ENCODE peak calls at places on chromosomes 7 and 10, in five cellular contexts. One of them, this sample, is unnamed.

GRCh38 chr10:9786576-9786975 is 1231.1 kb upstream of the CELF2 start:
- DNase-seq in CD4-positive, CD25-positive, alpha-beta regulatory T cell: no peak
- DNase-seq in thoracic aorta: no peak
- DNase-seq in CD8-positive, alpha-beta memory T cell: no peak
- DNase-seq in cardiac fibroblast: no peak
- DNase-seq in this sample: no peak

GRCh38 chr10:116769791-116770190 is 27.4 kb upstream of the HSPA12A start:
- DNase-seq in CD8-positive, alpha-beta memory T cell: no peak
- DNase-seq in CD4-positive, CD25-positive, alpha-beta regulatory T cell: no peak
- DNase-seq in cardiac fibroblast: peak
- DNase-seq in thoracic aorta: no peak
- DNase-seq in this sample: no peak

GRCh38 chr7:125695631-125696030 is 766.0 kb upstream of the POT1 start:
- DNase-seq in cardiac fibroblast: no peak
- DNase-seq in thoracic aorta: no peak
- DNase-seq in CD8-positive, alpha-beta memory T cell: no peak
- DNase-seq in CD4-positive, CD25-positive, alpha-beta regulatory T cell: no peak
- DNase-seq in this sample: no peak

GRCh38 chr10:9786101-9786500 is 1231.6 kb upstream of the CELF2 start:
- DNase-seq in CD8-positive, alpha-beta memory T cell: no peak
- DNase-seq in thoracic aorta: no peak
- DNase-seq in CD4-positive, CD25-positive, alpha-beta regulatory T cell: no peak
- DNase-seq in cardiac fibroblast: peak
- DNase-seq in this sample: no peak

GRCh38 chr10:132245056-132245455 is 58.3 kb downstream of the DPYSL4 start:
- DNase-seq in thoracic aorta: no peak
- DNase-seq in cardiac fibroblast: no peak
- DNase-seq in CD8-positive, alpha-beta memory T cell: no peak
- DNase-seq in CD4-positive, CD25-positive, alpha-beta regulatory T cell: no peak
- DNase-seq in this sample: no peak

GRCh38 chr7:127731431-127732080 is 79.6 kb downstream of the SND1 start:
- DNase-seq in thoracic aorta: no peak
- DNase-seq in CD4-positive, CD25-positive, alpha-beta regulatory T cell: no peak
- DNase-seq in CD8-positive, alpha-beta memory T cell: no peak
- DNase-seq in cardiac fibroblast: no peak
- DNase-seq in this sample: no peak

GRCh38 chr7:8290645-8291308 is 28.8 kb upstream of the ICA1 start:
- DNase-seq in thoracic aorta: no peak
- DNase-seq in CD4-positive, CD25-positive, alpha-beta regulatory T cell: no peak
- DNase-seq in CD8-positive, alpha-beta memory T cell: no peak
- DNase-seq in cardiac fibroblast: no peak
- DNase-seq in this sample: no peak

GRCh38 chr7:1380821-1381580 is 78.3 kb downstream of the MICALL2 start:
- DNase-seq in CD4-positive, CD25-positive, alpha-beta regulatory T cell: no peak
- DNase-seq in thoracic aorta: no peak
- DNase-seq in cardiac fibroblast: no peak
- DNase-seq in CD8-positive, alpha-beta memory T cell: no peak
- DNase-seq in this sample: no peak

GRCh38 chr7:149261321-149261828 is 621 bp upstream of the ZNF783 start:
- DNase-seq in cardiac fibroblast: peak
- DNase-seq in CD4-positive, CD25-positive, alpha-beta regulatory T cell: no peak
- DNase-seq in CD8-positive, alpha-beta memory T cell: no peak
- DNase-seq in thoracic aorta: no peak
- DNase-seq in this sample: no peak

GRCh38 chr7:4830176-4830575 is 31.7 kb downstream of the PAPOLB start:
- DNase-seq in CD8-positive, alpha-beta memory T cell: peak
- DNase-seq in thoracic aorta: no peak
- DNase-seq in CD4-positive, CD25-positive, alpha-beta regulatory T cell: peak
- DNase-seq in cardiac fibroblast: peak
- DNase-seq in this sample: peak

GRCh38 chr7:18541189-18541870 is 45.8 kb downstream of the HDAC9 start:
- DNase-seq in cardiac fibroblast: peak
- DNase-seq in CD8-positive, alpha-beta memory T cell: no peak
- DNase-seq in thoracic aorta: peak
- DNase-seq in CD4-positive, CD25-positive, alpha-beta regulatory T cell: no peak
- DNase-seq in this sample: no peak

GRCh38 chr7:47830015-47830414 is 118.3 kb downstream of the PKD1L1 start:
- DNase-seq in CD8-positive, alpha-beta memory T cell: no peak
- DNase-seq in CD4-positive, CD25-positive, alpha-beta regulatory T cell: no peak
- DNase-seq in thoracic aorta: no peak
- DNase-seq in cardiac fibroblast: no peak
- DNase-seq in this sample: no peak

GRCh38 chr7:132611056-132611455 is 34.8 kb upstream of the PLXNA4 start:
- DNase-seq in CD8-positive, alpha-beta memory T cell: no peak
- DNase-seq in CD4-positive, CD25-positive, alpha-beta regulatory T cell: no peak
- DNase-seq in cardiac fibroblast: no peak
- DNase-seq in thoracic aorta: no peak
- DNase-seq in this sample: no peak

GRCh38 chr7:82481499-82482097 is 38.0 kb upstream of the CACNA2D1 start:
- DNase-seq in thoracic aorta: no peak
- DNase-seq in CD8-positive, alpha-beta memory T cell: no peak
- DNase-seq in CD4-positive, CD25-positive, alpha-beta regulatory T cell: no peak
- DNase-seq in cardiac fibroblast: peak
- DNase-seq in this sample: no peak

GRCh38 chr7:148270576-148270975 is 320.0 kb upstream of the C7orf33 start:
- DNase-seq in cardiac fibroblast: no peak
- DNase-seq in thoracic aorta: no peak
- DNase-seq in CD4-positive, CD25-positive, alpha-beta regulatory T cell: no peak
- DNase-seq in CD8-positive, alpha-beta memory T cell: no peak
- DNase-seq in this sample: no peak

GRCh38 chr10:118926018-118926417 is 103.5 kb upstream of the NANOS1 start:
- DNase-seq in CD8-positive, alpha-beta memory T cell: no peak
- DNase-seq in cardiac fibroblast: no peak
- DNase-seq in CD4-positive, CD25-positive, alpha-beta regulatory T cell: no peak
- DNase-seq in thoracic aorta: no peak
- DNase-seq in this sample: no peak

GRCh38 chr7:73918926-73919693 is 58.2 kb downstream of the TMEM270 start:
- DNase-seq in cardiac fibroblast: no peak
- DNase-seq in CD4-positive, CD25-positive, alpha-beta regulatory T cell: no peak
- DNase-seq in thoracic aorta: no peak
- DNase-seq in CD8-positive, alpha-beta memory T cell: no peak
- DNase-seq in this sample: no peak

GRCh38 chr10:33132626-33133025 is 174.6 kb upstream of the ITGB1 start:
- DNase-seq in CD8-positive, alpha-beta memory T cell: peak
- DNase-seq in thoracic aorta: no peak
- DNase-seq in cardiac fibroblast: no peak
- DNase-seq in CD4-positive, CD25-positive, alpha-beta regulatory T cell: peak
- DNase-seq in this sample: no peak

GRCh38 chr10:72175166-72175565 is 40.6 kb upstream of the ANAPC16 start:
- DNase-seq in CD4-positive, CD25-positive, alpha-beta regulatory T cell: no peak
- DNase-seq in cardiac fibroblast: peak
- DNase-seq in thoracic aorta: no peak
- DNase-seq in CD8-positive, alpha-beta memory T cell: no peak
- DNase-seq in this sample: no peak

GRCh38 chr10:9331583-9332008 is 1277.1 kb downstream of the GATA3 start:
- DNase-seq in thoracic aorta: no peak
- DNase-seq in cardiac fibroblast: peak
- DNase-seq in CD4-positive, CD25-positive, alpha-beta regulatory T cell: peak
- DNase-seq in CD8-positive, alpha-beta memory T cell: no peak
- DNase-seq in this sample: no peak

GRCh38 chr10:8017276-8017675 is 37.2 kb upstream of the GATA3 start:
- DNase-seq in thoracic aorta: no peak
- DNase-seq in CD8-positive, alpha-beta memory T cell: no peak
- DNase-seq in CD4-positive, CD25-positive, alpha-beta regulatory T cell: no peak
- DNase-seq in cardiac fibroblast: peak
- DNase-seq in this sample: no peak

GRCh38 chr7:151028948-151029501 is 775 bp downstream of the ABCB8 start:
- DNase-seq in CD8-positive, alpha-beta memory T cell: no peak
- DNase-seq in thoracic aorta: no peak
- DNase-seq in CD4-positive, CD25-positive, alpha-beta regulatory T cell: no peak
- DNase-seq in cardiac fibroblast: no peak
- DNase-seq in this sample: no peak

GRCh38 chr10:49328401-49329185 is 29.6 kb downstream of the C10orf71 start:
- DNase-seq in thoracic aorta: no peak
- DNase-seq in CD4-positive, CD25-positive, alpha-beta regulatory T cell: no peak
- DNase-seq in cardiac fibroblast: no peak
- DNase-seq in CD8-positive, alpha-beta memory T cell: no peak
- DNase-seq in this sample: no peak

GRCh38 chr10:44300666-44301649 is 83.9 kb downstream of the CXCL12 start:
- DNase-seq in thoracic aorta: no peak
- DNase-seq in CD4-positive, CD25-positive, alpha-beta regulatory T cell: no peak
- DNase-seq in CD8-positive, alpha-beta memory T cell: no peak
- DNase-seq in cardiac fibroblast: peak
- DNase-seq in this sample: no peak

GRCh38 chr10:86657011-86657395 is 2.7 kb downstream of the OPN4 start:
- DNase-seq in cardiac fibroblast: no peak
- DNase-seq in thoracic aorta: no peak
- DNase-seq in CD8-positive, alpha-beta memory T cell: no peak
- DNase-seq in CD4-positive, CD25-positive, alpha-beta regulatory T cell: no peak
- DNase-seq in this sample: no peak

GRCh38 chr10:95242581-95243317 is 48.1 kb downstream of the PDLIM1 start:
- DNase-seq in thoracic aorta: no peak
- DNase-seq in CD4-positive, CD25-positive, alpha-beta regulatory T cell: no peak
- DNase-seq in cardiac fibroblast: peak
- DNase-seq in CD8-positive, alpha-beta memory T cell: no peak
- DNase-seq in this sample: peak

GRCh38 chr10:88317099-88317498 is 266.0 kb downstream of the RNLS start:
- DNase-seq in cardiac fibroblast: no peak
- DNase-seq in CD8-positive, alpha-beta memory T cell: no peak
- DNase-seq in CD4-positive, CD25-positive, alpha-beta regulatory T cell: no peak
- DNase-seq in thoracic aorta: no peak
- DNase-seq in this sample: no peak

GRCh38 chr7:132739271-132739955 is 163.1 kb upstream of the PLXNA4 start:
- DNase-seq in thoracic aorta: no peak
- DNase-seq in CD8-positive, alpha-beta memory T cell: no peak
- DNase-seq in CD4-positive, CD25-positive, alpha-beta regulatory T cell: no peak
- DNase-seq in cardiac fibroblast: peak
- DNase-seq in this sample: no peak

GRCh38 chr7:142030846-142031245 is 35.2 kb downstream of the MGAM start:
- DNase-seq in CD4-positive, CD25-positive, alpha-beta regulatory T cell: no peak
- DNase-seq in CD8-positive, alpha-beta memory T cell: no peak
- DNase-seq in thoracic aorta: no peak
- DNase-seq in cardiac fibroblast: no peak
- DNase-seq in this sample: peak

GRCh38 chr7:94656925-94657731 is 1.2 kb upstream of the SGCE start:
- DNase-seq in CD4-positive, CD25-positive, alpha-beta regulatory T cell: peak
- DNase-seq in cardiac fibroblast: peak
- DNase-seq in CD8-positive, alpha-beta memory T cell: no peak
- DNase-seq in thoracic aorta: no peak
- DNase-seq in this sample: no peak

GRCh38 chr10:49197171-49197570 is 9.0 kb upstream of the TMEM273 start:
- DNase-seq in CD4-positive, CD25-positive, alpha-beta regulatory T cell: no peak
- DNase-seq in thoracic aorta: no peak
- DNase-seq in CD8-positive, alpha-beta memory T cell: no peak
- DNase-seq in cardiac fibroblast: no peak
- DNase-seq in this sample: no peak

GRCh38 chr7:98877692-98878364 is 504 bp upstream of the TRRAP start:
- DNase-seq in CD8-positive, alpha-beta memory T cell: no peak
- DNase-seq in thoracic aorta: no peak
- DNase-seq in cardiac fibroblast: no peak
- DNase-seq in CD4-positive, CD25-positive, alpha-beta regulatory T cell: no peak
- DNase-seq in this sample: no peak

GRCh38 chr7:4479367-4480039 is 202.6 kb upstream of the FOXK1 start:
- DNase-seq in cardiac fibroblast: peak
- DNase-seq in thoracic aorta: no peak
- DNase-seq in CD4-positive, CD25-positive, alpha-beta regulatory T cell: no peak
- DNase-seq in CD8-positive, alpha-beta memory T cell: no peak
- DNase-seq in this sample: peak

GRCh38 chr7:24817339-24817738 is 60.1 kb upstream of the GSDME start:
- DNase-seq in cardiac fibroblast: no peak
- DNase-seq in CD4-positive, CD25-positive, alpha-beta regulatory T cell: no peak
- DNase-seq in thoracic aorta: no peak
- DNase-seq in CD8-positive, alpha-beta memory T cell: no peak
- DNase-seq in this sample: no peak

GRCh38 chr10:122476034-122476695 is 14.8 kb downstream of the HTRA1 start:
- DNase-seq in CD4-positive, CD25-positive, alpha-beta regulatory T cell: no peak
- DNase-seq in cardiac fibroblast: no peak
- DNase-seq in thoracic aorta: no peak
- DNase-seq in CD8-positive, alpha-beta memory T cell: no peak
- DNase-seq in this sample: no peak

GRCh38 chr7:45918556-45918955 is 2.5 kb downstream of the IGFBP3 start:
- DNase-seq in CD8-positive, alpha-beta memory T cell: no peak
- DNase-seq in cardiac fibroblast: no peak
- DNase-seq in thoracic aorta: no peak
- DNase-seq in CD4-positive, CD25-positive, alpha-beta regulatory T cell: no peak
- DNase-seq in this sample: no peak
- H3K4me3 ChIP-seq in CD8-positive, alpha-beta memory T cell: no peak
- H3K4me3 ChIP-seq in cardiac fibroblast: no peak
- H3K4me3 ChIP-seq in thoracic aorta: peak
- H3K4me3 ChIP-seq in CD4-positive, CD25-positive, alpha-beta regulatory T cell: no peak
- H3K4me3 ChIP-seq in this sample: no peak

GRCh38 chr7:140479739-140480084 is 407 bp upstream of the MKRN1 start:
- DNase-seq in cardiac fibroblast: no peak
- DNase-seq in CD4-positive, CD25-positive, alpha-beta regulatory T cell: no peak
- DNase-seq in CD8-positive, alpha-beta memory T cell: no peak
- DNase-seq in thoracic aorta: no peak
- DNase-seq in this sample: no peak

GRCh38 chr7:140475747-140476333 is 3.5 kb downstream of the MKRN1 start:
- DNase-seq in CD8-positive, alpha-beta memory T cell: peak
- DNase-seq in CD4-positive, CD25-positive, alpha-beta regulatory T cell: peak
- DNase-seq in cardiac fibroblast: peak
- DNase-seq in thoracic aorta: no peak
- DNase-seq in this sample: peak

GRCh38 chr7:140478361-140479061 is 794 bp downstream of the MKRN1 start:
- DNase-seq in cardiac fibroblast: peak
- DNase-seq in CD4-positive, CD25-positive, alpha-beta regulatory T cell: peak
- DNase-seq in thoracic aorta: no peak
- DNase-seq in CD8-positive, alpha-beta memory T cell: peak
- DNase-seq in this sample: peak

GRCh38 chr7:140479062-140479738 is at the start of gene MKRN1:
- DNase-seq in cardiac fibroblast: peak
- DNase-seq in thoracic aorta: peak
- DNase-seq in CD8-positive, alpha-beta memory T cell: peak
- DNase-seq in CD4-positive, CD25-positive, alpha-beta regulatory T cell: peak
- DNase-seq in this sample: peak

GRCh38 chr7:140476698-140477261 is 2.5 kb downstream of the MKRN1 start:
- DNase-seq in CD8-positive, alpha-beta memory T cell: no peak
- DNase-seq in cardiac fibroblast: no peak
- DNase-seq in CD4-positive, CD25-positive, alpha-beta regulatory T cell: no peak
- DNase-seq in thoracic aorta: no peak
- DNase-seq in this sample: no peak
- H3K4me3 ChIP-seq in CD8-positive, alpha-beta memory T cell: peak
- H3K4me3 ChIP-seq in cardiac fibroblast: no peak
- H3K4me3 ChIP-seq in CD4-positive, CD25-positive, alpha-beta regulatory T cell: peak
- H3K4me3 ChIP-seq in thoracic aorta: no peak
- H3K4me3 ChIP-seq in this sample: no peak

GRCh38 chr7:104945599-104945956 is 68.4 kb upstream of the KMT2E start:
- DNase-seq in CD4-positive, CD25-positive, alpha-beta regulatory T cell: no peak
- DNase-seq in CD8-positive, alpha-beta memory T cell: no peak
- DNase-seq in cardiac fibroblast: no peak
- DNase-seq in thoracic aorta: no peak
- DNase-seq in this sample: no peak
- H3K4me3 ChIP-seq in CD4-positive, CD25-positive, alpha-beta regulatory T cell: peak
- H3K4me3 ChIP-seq in CD8-positive, alpha-beta memory T cell: peak
- H3K4me3 ChIP-seq in cardiac fibroblast: no peak
- H3K4me3 ChIP-seq in thoracic aorta: peak
- H3K4me3 ChIP-seq in this sample: no peak

DNA sequence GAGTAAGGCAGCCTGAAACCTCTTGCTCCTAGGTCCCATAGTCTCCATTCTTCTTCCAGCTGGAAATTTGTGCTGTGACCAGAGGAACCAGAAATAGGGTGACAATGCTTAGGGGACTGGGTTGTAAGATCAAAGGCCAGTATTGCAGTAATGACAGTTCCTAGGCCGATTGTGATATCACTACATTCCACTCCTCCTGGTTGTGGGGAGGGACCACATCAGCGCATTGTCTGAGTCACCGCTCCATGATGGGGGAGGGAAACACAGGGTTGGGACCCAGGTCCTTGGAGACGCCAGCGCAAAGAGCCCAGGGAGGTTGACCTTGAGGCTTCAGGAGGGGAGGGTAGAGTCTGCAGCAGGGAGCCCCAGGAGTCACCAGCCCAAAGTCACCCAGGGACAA is 20.8 kb upstream of the GGCT start:
- DNase-seq in thoracic aorta: no peak
- DNase-seq in cardiac fibroblast: no peak
- DNase-seq in CD8-positive, alpha-beta memory T cell: no peak
- DNase-seq in CD4-positive, CD25-positive, alpha-beta regulatory T cell: no peak
- DNase-seq in this sample: no peak
- H3K4me3 ChIP-seq in thoracic aorta: no peak
- H3K4me3 ChIP-seq in cardiac fibroblast: no peak
- H3K4me3 ChIP-seq in CD8-positive, alpha-beta memory T cell: no peak
- H3K4me3 ChIP-seq in CD4-positive, CD25-positive, alpha-beta regulatory T cell: no peak
- H3K4me3 ChIP-seq in this sample: no peak